ENCODE peak calls at places on chromosomes 3 and 15, in four cellular contexts. E is K562, R is GM12891, A is GM12878. O is an unnamed sample.

GRCh38 chr15:84833447-84833846 is 16.3 kb downstream of the ALPK3 start:
- DNase-seq in A (no peak), E (peak; percentile 52), R (no peak), O (no peak)

GRCh38 chr15:74614744-74615312 is 808 bp upstream of the CLK3 start:
- DNase-seq in A (peak; percentile 62), E (peak; percentile 92), R (peak; percentile 58), O (peak; percentile 52)

GRCh38 chr3:153315781-153316180 is 153.8 kb downstream of the RAP2B start:
- DNase-seq in R (no peak), E (no peak), A (no peak), O (no peak)

GRCh38 chr15:71444866-71445590 is 329.8 kb downstream of the THSD4 start:
- DNase-seq in E (no peak), A (no peak), R (no peak), O (no peak)

GRCh38 chr3:128555098-128555825 is 62.3 kb upstream of the GATA2 start:
- DNase-seq in R (no peak), A (no peak), E (no peak), O (no peak)

GRCh38 chr3:147132168-147132567 is 274.2 kb downstream of the ZIC4 start:
- DNase-seq in A (no peak), E (no peak), R (no peak), O (no peak)

GRCh38 chr3:153144779-153145178 is 17.2 kb upstream of the RAP2B start:
- DNase-seq in E (no peak), A (no peak), R (no peak), O (no peak)

GRCh38 chr15:40562691-40563090 is 2.2 kb downstream of the CCDC32 start:
- DNase-seq in R (no peak), A (no peak), E (no peak), O (no peak)

GRCh38 chr3:9201278-9201677 is 48.2 kb downstream of the SRGAP3 start:
- DNase-seq in R (no peak), E (no peak), A (no peak), O (no peak)

GRCh38 chr3:55524565-55525244 is 37.6 kb upstream of the WNT5A start:
- DNase-seq in E (no peak), R (no peak), A (no peak), O (no peak)

GRCh38 chr3:169764164-169764452 is 752 bp downstream of the TERC start:
- DNase-seq in A (peak; percentile 41), E (peak; percentile 23), R (no peak), O (no peak)

GRCh38 chr3:12473503-12473902 is 10.8 kb upstream of the TSEN2 start:
- DNase-seq in A (no peak), E (no peak), R (no peak), O (no peak)
- TF ChIP-seq SPI1 in A (no peak), E (no peak), R (no peak), O (no peak)

GRCh38 chr3:7340795-7341194 is 479.9 kb downstream of the GRM7 start:
- DNase-seq in A (no peak), E (no peak), R (no peak), O (no peak)
- TF ChIP-seq SPI1 in A (no peak), E (no peak), R (no peak), O (no peak)

DNA sequence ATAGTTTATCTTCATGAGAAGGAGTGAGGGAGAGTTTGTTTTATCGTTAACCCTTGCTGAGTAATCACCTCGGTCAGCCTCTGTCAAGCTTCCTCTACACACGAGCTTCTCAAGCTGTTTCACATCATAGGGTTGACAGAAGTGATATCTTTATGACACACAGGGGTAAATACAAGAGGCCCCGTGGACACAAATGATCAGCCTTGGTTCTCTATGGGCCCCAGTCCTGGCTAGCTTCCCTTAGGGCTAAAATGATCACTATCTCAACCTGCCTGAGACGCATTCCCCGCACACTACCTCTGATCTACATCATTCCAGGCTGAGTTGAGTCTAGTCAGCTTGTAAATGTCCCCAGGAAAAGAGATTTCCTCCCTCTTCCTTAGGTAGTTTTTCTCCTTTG is 35.3 kb upstream of the PPARG start:
- DNase-seq in A (no peak), R (no peak), E (no peak), O (no peak)
- TF ChIP-seq SPI1 in A (no peak), R (no peak), E (no peak), O (no peak)

GRCh38 chr15:63072809-63073277 is 30.3 kb downstream of the TPM1 start:
- DNase-seq in E (no peak), R (no peak), A (no peak), O (no peak)

GRCh38 chr15:63071288-63071909 is 28.9 kb downstream of the TPM1 start:
- DNase-seq in A (no peak), E (no peak), R (no peak), O (no peak)

GRCh38 chr15:63073497-63074172 is 31.1 kb downstream of the TPM1 start:
- DNase-seq in R (no peak), A (no peak), E (peak; percentile 36), O (no peak)

GRCh38 chr15:63070681-63071129 is 28.2 kb downstream of the TPM1 start:
- DNase-seq in A (peak; percentile 25), R (no peak), E (no peak), O (no peak)

GRCh38 chr15:63072023-63072650 is 29.6 kb downstream of the TPM1 start:
- DNase-seq in E (no peak), R (no peak), A (no peak), O (no peak)
- TF ChIP-seq SPI1 in E (no peak), R (no peak), A (no peak), O (no peak)

DNA sequence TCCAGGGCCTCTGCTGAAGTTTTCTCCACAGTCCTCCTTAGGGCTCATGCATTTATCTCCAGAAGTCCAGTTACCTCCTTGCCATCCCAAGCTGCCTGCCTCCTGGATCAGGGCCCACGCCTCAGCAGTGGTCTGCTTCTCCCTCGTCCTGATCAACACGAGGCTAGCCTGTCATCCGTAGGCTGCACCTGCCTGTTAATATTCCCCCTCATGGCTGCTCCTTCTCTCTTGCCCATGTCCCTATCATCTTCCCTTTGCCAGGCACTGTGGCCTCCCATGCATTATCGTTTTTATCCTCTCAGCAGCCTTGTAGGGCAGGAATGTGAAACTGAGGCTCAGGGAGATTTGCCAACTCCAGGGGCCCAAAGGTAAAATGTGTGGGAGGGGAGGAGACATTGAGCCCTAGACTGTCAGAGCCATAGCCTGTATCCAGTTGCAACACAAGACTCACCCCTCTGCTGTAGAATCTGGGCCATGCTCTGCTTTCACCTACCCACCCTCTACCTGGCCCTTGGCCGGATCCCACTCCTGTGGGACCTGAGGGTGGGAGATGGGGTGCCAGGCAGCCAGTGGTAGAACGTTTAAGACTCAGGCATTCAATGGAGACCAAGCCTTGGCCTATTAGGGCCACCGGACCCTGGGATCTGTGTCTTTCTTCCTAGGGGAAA is 4.6 kb downstream of the GRM2 start:
- DNase-seq in R (peak; percentile 5), A (no peak), E (no peak), O (no peak)
- TF ChIP-seq SPI1 in R (no peak), A (no peak), E (no peak), O (no peak)

DNA sequence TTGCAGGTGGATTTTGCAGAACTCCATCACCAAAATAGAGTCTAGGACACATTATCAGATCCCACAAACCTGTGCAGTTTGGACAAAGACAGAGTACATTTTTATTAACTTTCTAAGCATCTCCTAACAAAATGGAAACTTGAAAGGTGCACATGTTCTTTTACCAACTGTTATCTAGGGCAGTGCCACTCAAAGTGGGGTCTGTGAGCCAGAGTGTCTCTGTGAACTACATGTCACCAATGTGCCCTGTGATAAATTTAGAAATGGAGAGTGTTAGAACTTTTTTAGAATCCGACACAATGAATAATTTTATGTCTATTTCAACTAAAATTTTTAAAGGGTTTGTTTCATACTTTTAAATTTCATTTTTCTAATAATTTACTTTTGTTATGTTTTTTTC is 68.4 kb upstream of the TMC3 start:
- DNase-seq in R (no peak), E (no peak), A (no peak), O (no peak)
- TF ChIP-seq SPI1 in R (no peak), E (no peak), A (no peak), O (no peak)

DNA sequence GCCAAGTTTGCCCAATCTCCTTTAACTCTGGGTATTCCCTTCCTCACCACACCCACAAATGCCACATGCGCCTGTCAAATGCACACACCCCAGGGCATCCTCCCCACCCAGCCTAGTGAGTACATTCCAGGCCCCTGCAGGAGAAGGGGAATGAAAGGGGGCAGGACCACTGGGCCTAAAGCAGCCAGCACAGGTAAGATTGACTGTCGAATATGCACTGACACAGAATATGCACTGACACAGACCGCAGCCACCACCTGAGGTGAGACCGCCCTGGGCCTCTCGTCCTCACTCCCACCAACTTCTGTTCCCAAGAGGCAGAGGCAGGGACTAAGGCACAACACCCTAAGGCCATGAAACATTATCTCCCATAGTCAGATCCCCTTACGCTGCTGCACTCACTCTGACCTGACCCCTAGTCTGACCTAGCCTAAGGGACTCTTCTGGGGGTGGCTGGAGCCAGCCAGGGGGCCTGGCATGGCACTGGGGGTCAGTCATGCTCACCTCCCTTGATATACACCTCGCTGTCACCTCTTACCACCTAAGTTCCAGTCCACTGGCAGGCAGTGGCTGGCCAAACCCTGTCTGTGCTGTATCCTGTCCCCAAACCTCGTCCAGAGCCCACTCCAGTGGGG is 10.8 kb downstream of the AP3B2 start:
- DNase-seq in R (no peak), E (no peak), A (no peak), O (no peak)
- TF ChIP-seq SPI1 in R (no peak), E (no peak), A (no peak), O (no peak)